ENCODE peak calls at places on chromosomes 6 and 20, in nine cellular contexts. N, D, F, M, Z, O, J, T and Y are unnamed samples.

GRCh38 chr6:137115653-137116052 is 57.8 kb downstream of the IL22RA2 start:
- DNase-seq in N (no peak), O (no peak), F (no peak), J (no peak), D (peak; percentile 37), M (no peak), T (no peak), Z (no peak), Y (no peak)

GRCh38 chr20:50019466-50020256 is 36.9 kb downstream of the SNAI1 start:
- DNase-seq in O (no peak), Z (no peak), N (no peak), D (peak; percentile 81), F (no peak), M (no peak), T (no peak), J (no peak), Y (peak; percentile 6)

GRCh38 chr6:34056301-34056700 is 89.6 kb downstream of the GRM4 start:
- DNase-seq in D (peak; percentile 7), O (no peak), Z (peak; percentile 49), T (peak; percentile 91), M (peak; percentile 79), J (no peak), F (no peak), N (peak; percentile 37), Y (no peak)

GRCh38 chr6:74213995-74214394 is 518.0 kb downstream of the CD109 start:
- DNase-seq in Z (no peak), M (no peak), N (no peak), O (no peak), T (no peak), D (no peak), J (no peak), F (no peak), Y (no peak)

GRCh38 chr6:154276810-154277577 is 79.6 kb downstream of the IPCEF1 start:
- DNase-seq in M (peak; percentile 54), F (peak; percentile 57), O (no peak), T (peak; percentile 33), N (no peak), J (no peak), D (no peak), Z (no peak), Y (no peak)

GRCh38 chr20:52242237-52243230 is 51.0 kb upstream of the ZFP64 start:
- DNase-seq in N (no peak), J (no peak), D (no peak), T (peak; percentile 66), M (peak; percentile 11), O (no peak), F (peak; percentile 1), Z (no peak), Y (no peak)

GRCh38 chr6:104795363-104795762 is 64.4 kb downstream of the HACE1 start:
- DNase-seq in D (no peak), J (no peak), T (no peak), M (no peak), Z (no peak), O (no peak), F (no peak), N (no peak), Y (no peak)

GRCh38 chr20:51376121-51376520 is 166.4 kb downstream of the NFATC2 start:
- DNase-seq in O (no peak), D (no peak), J (no peak), Z (no peak), M (no peak), T (no peak), F (no peak), N (no peak), Y (no peak)

GRCh38 chr6:152206072-152206818 is 398.8 kb downstream of the ESR1 start:
- DNase-seq in F (peak; percentile 26), N (peak; percentile 62), T (peak; percentile 71), D (no peak), M (peak; percentile 58), Z (peak; percentile 63), J (no peak), O (no peak), Y (no peak)

GRCh38 chr6:170292778-170293164 is 1.9 kb upstream of the DLL1 start:
- DNase-seq in D (no peak), F (no peak), O (no peak), J (peak; percentile 41), N (peak; percentile 32), T (no peak), M (no peak), Z (no peak), Y (no peak)

GRCh38 chr20:2736441-2736840 is 43.9 kb downstream of the EBF4 start:
- DNase-seq in F (no peak), N (no peak), Z (no peak), O (no peak), M (no peak), D (no peak), J (no peak), T (no peak), Y (no peak)

GRCh38 chr6:41705996-41706835 is 29.2 kb downstream of the TFEB start:
- DNase-seq in M (peak; percentile 60), T (peak; percentile 84), J (no peak), Z (peak; percentile 60), O (peak; percentile 54), D (peak; percentile 78), N (peak; percentile 82), F (peak; percentile 83), Y (peak; percentile 86)

GRCh38 chr6:110875548-110876169 is 1.1 kb downstream of the AMD1 start:
- DNase-seq in O (peak; percentile 60), T (peak; percentile 58), D (peak; percentile 20), N (peak; percentile 81), M (peak; percentile 57), F (peak; percentile 59), Z (peak; percentile 64), J (peak; percentile 91), Y (peak; percentile 43)

GRCh38 chr6:126963077-126963809 is 155.2 kb upstream of the RSPO3 start:
- DNase-seq in T (peak; percentile 32), M (no peak), N (no peak), F (no peak), O (no peak), J (no peak), Z (no peak), D (no peak), Y (no peak)

GRCh38 chr20:25065625-25066338 is 7.8 kb upstream of the ACSS1 start:
- DNase-seq in D (peak; percentile 69), T (peak; percentile 79), O (peak; percentile 21), N (peak; percentile 70), M (peak; percentile 68), J (peak; percentile 37), F (peak; percentile 56), Z (peak; percentile 56), Y (no peak)

GRCh38 chr20:33154252-33154651 is 13.7 kb upstream of the BPIFA2 start:
- DNase-seq in M (no peak), J (no peak), N (no peak), F (no peak), T (no peak), D (no peak), Z (no peak), O (no peak), Y (no peak)

GRCh38 chr6:44533221-44533820 is 145.8 kb downstream of the CDC5L start:
- DNase-seq in J (no peak), F (no peak), Z (no peak), D (no peak), T (no peak), M (no peak), N (no peak), O (no peak), Y (no peak)

GRCh38 chr6:122472022-122472340 is 374 bp upstream of the SERINC1 start:
- DNase-seq in Z (no peak), F (no peak), T (no peak), M (no peak), O (no peak), J (no peak), N (no peak), D (no peak), Y (no peak)

GRCh38 chr6:89509719-89510339 is 76.9 kb downstream of the ANKRD6 start:
- DNase-seq in J (no peak), M (no peak), O (no peak), Z (no peak), N (no peak), F (no peak), T (no peak), D (no peak), Y (no peak)

GRCh38 chr6:57305754-57306153 is 11.7 kb upstream of the PRIM2 start:
- DNase-seq in N (no peak), J (no peak), D (no peak), M (peak; percentile 55), T (no peak), O (no peak), F (no peak), Z (no peak), Y (no peak)

GRCh38 chr6:13411484-13411883 is 75.9 kb downstream of the GFOD1 start:
- DNase-seq in N (no peak), J (no peak), D (no peak), O (no peak), Z (no peak), M (no peak), T (no peak), F (no peak), Y (no peak)